ENCODE peak calls at places on chromosomes 7 and 10, in four cellular contexts. P is cardiac fibroblast, B is AG04450, Z is AG09309. J is an unnamed sample.

GRCh38 chr7:25847331-25848070 is 304.5 kb upstream of the NFE2L3 start:
- DNase-seq in B (no peak), Z (no peak), P (peak; percentile 79), J (no peak)

GRCh38 chr10:75097666-75098285 is 13.7 kb upstream of the SAMD8 start:
- DNase-seq in P (peak; percentile 19), B (no peak), Z (no peak), J (peak; percentile 18)

GRCh38 chr7:15837627-15838026 is 151.1 kb upstream of the MEOX2 start:
- DNase-seq in B (no peak), P (peak; percentile 19), Z (no peak), J (peak; percentile 42)

GRCh38 chr10:66180651-66181318 is 745.1 kb upstream of the LRRTM3 start:
- DNase-seq in P (peak; percentile 77), Z (peak; percentile 20), B (peak; percentile 21), J (peak; percentile 62)

GRCh38 chr10:28479366-28479765 is 53.6 kb upstream of the WAC start:
- DNase-seq in B (no peak), P (no peak), Z (no peak), J (no peak)

GRCh38 chr7:144519900-144520299 is 116.4 kb upstream of the NOBOX start:
- DNase-seq in B (no peak), P (no peak), Z (no peak), J (no peak)

GRCh38 chr7:77538186-77538907 is 1.3 kb downstream of the PTPN12 start:
- DNase-seq in Z (peak; percentile 54), P (peak; percentile 96), B (peak; percentile 71), J (peak; percentile 97)

GRCh38 chr7:146096994-146097393 is 19.6 kb upstream of the CNTNAP2 start:
- DNase-seq in B (no peak), Z (no peak), P (no peak), J (no peak)

GRCh38 chr10:70756710-70757360 is 28.3 kb downstream of the TBATA start:
- DNase-seq in B (no peak), Z (no peak), P (peak; percentile 57), J (peak; percentile 27)

GRCh38 chr10:7625836-7626235 is 40.9 kb downstream of the ITIH5 start:
- DNase-seq in P (peak; percentile 13), Z (no peak), B (no peak), J (peak; percentile 34)

GRCh38 chr10:69455009-69455763 is 3.9 kb downstream of the TSPAN15 start:
- DNase-seq in Z (no peak), P (no peak), B (no peak), J (no peak)

GRCh38 chr7:106419455-106420182 is 134.8 kb upstream of the NAMPT start:
- DNase-seq in P (peak; percentile 13), B (no peak), Z (no peak), J (no peak)

GRCh38 chr7:159096736-159097581 is 47.7 kb downstream of the VIPR2 start:
- DNase-seq in P (no peak), B (no peak), Z (no peak), J (no peak)

GRCh38 chr7:33143996-33144718 is 14.8 kb downstream of the BBS9 start:
- DNase-seq in B (no peak), P (peak; percentile 37), Z (no peak), J (peak; percentile 9)

GRCh38 chr7:33191326-33191725 is 62.0 kb downstream of the BBS9 start:
- DNase-seq in P (no peak), B (no peak), Z (no peak), J (no peak)

GRCh38 chr10:94630017-94630688 is 53.4 kb upstream of the CYP2C18 start:
- DNase-seq in P (peak; percentile 51), B (peak; percentile 1), Z (no peak), J (peak; percentile 14)

GRCh38 chr10:17974505-17974904 is 22.8 kb downstream of the SLC39A12 start:
- DNase-seq in B (no peak), P (no peak), Z (no peak), J (no peak)

GRCh38 chr10:130817046-130817624 is 494.4 kb downstream of the TCERG1L start:
- DNase-seq in Z (no peak), B (no peak), P (no peak), J (no peak)

GRCh38 chr7:18653381-18654155 is 158.0 kb downstream of the HDAC9 start:
- DNase-seq in Z (no peak), P (peak; percentile 10), B (no peak), J (peak; percentile 18)

GRCh38 chr7:148303295-148304013 is 287.1 kb upstream of the C7orf33 start:
- DNase-seq in Z (peak; percentile 35), P (peak; percentile 87), B (no peak), J (peak; percentile 14)

GRCh38 chr10:1308415-1308814 is 252.2 kb downstream of the WDR37 start:
- DNase-seq in B (no peak), P (no peak), Z (no peak), J (no peak)

GRCh38 chr10:119932631-119933030 is 40.1 kb downstream of the SEC23IP start:
- DNase-seq in Z (no peak), B (no peak), P (no peak), J (no peak)

GRCh38 chr7:40733578-40733977 is 598.8 kb downstream of the SUGCT start:
- DNase-seq in P (no peak), Z (no peak), B (no peak), J (no peak)

GRCh38 chr10:33107953-33108352 is 149.9 kb upstream of the ITGB1 start:
- DNase-seq in Z (no peak), P (no peak), B (no peak), J (no peak)

GRCh38 chr7:138981332-138982203 is at the start of gene KIAA1549:
- DNase-seq in B (no peak), Z (no peak), P (peak; percentile 35), J (peak; percentile 59)

GRCh38 chr7:27423290-27423689 is 180.7 kb downstream of the EVX1 start:
- DNase-seq in B (no peak), P (no peak), Z (no peak), J (peak; percentile 10)

GRCh38 chr10:113709221-113709838 is 29.6 kb downstream of the CASP7 start:
- DNase-seq in B (peak; percentile 65), Z (peak; percentile 33), P (peak; percentile 78), J (peak; percentile 82)

GRCh38 chr10:84267503-84268126 is 22.8 kb downstream of the RGR start:
- DNase-seq in P (peak; percentile 75), Z (peak; percentile 11), B (no peak), J (peak; percentile 37)

GRCh38 chr10:100100651-100101525 is 19.2 kb upstream of the CPN1 start:
- DNase-seq in P (peak; percentile 58), B (peak; percentile 0), Z (no peak), J (peak; percentile 40)

GRCh38 chr10:78472542-78472890 is 438.9 kb downstream of the RPS24 start:
- DNase-seq in P (no peak), Z (no peak), B (no peak), J (no peak)

GRCh38 chr10:22321156-22321711 is 335 bp downstream of the BMI1 start:
- DNase-seq in P (peak; percentile 76), Z (no peak), B (no peak), J (peak; percentile 74)

GRCh38 chr10:72331575-72332422 is 22.9 kb downstream of the DNAJB12 start:
- DNase-seq in Z (no peak), B (no peak), P (peak; percentile 56), J (peak; percentile 93)

GRCh38 chr7:74619235-74619860 is 38.2 kb upstream of the GTF2I start:
- DNase-seq in P (no peak), B (no peak), Z (no peak), J (no peak)

GRCh38 chr10:18179901-18180300 is 39.7 kb downstream of the CACNB2 start:
- DNase-seq in B (no peak), Z (no peak), P (peak; percentile 76), J (peak; percentile 36)

GRCh38 chr7:130927062-130927461 is 193.1 kb upstream of the KLF14 start:
- DNase-seq in Z (no peak), B (no peak), P (no peak), J (no peak)

GRCh38 chr10:68423522-68423921 is 16.4 kb upstream of the RUFY2 start:
- DNase-seq in P (no peak), Z (no peak), B (no peak), J (no peak)

GRCh38 chr7:142519790-142520078 is 229.5 kb upstream of the PRSS1 start:
- DNase-seq in Z (no peak), P (no peak), B (no peak), J (no peak)

GRCh38 chr7:142528608-142529408 is 220.5 kb upstream of the PRSS1 start:
- DNase-seq in Z (no peak), P (no peak), B (no peak), J (no peak)

GRCh38 chr7:142519077-142519789 is 230.0 kb upstream of the PRSS1 start:
- DNase-seq in P (no peak), B (no peak), Z (no peak), J (no peak)

GRCh38 chr7:142523821-142524460 is 225.3 kb upstream of the PRSS1 start:
- DNase-seq in B (no peak), P (peak; percentile 22), Z (no peak), J (no peak)
- TF ChIP-seq CTCF in B (peak; percentile 32), P (peak; percentile 20), Z (peak; percentile 35), J (peak; percentile 37)

GRCh38 chr7:17029150-17029549 is 147.4 kb upstream of the AGR3 start:
- DNase-seq in Z (no peak), B (no peak), P (no peak), J (no peak)
- H3K4me3 ChIP-seq in Z (no peak overlapping the region), B (no peak overlapping the region), P (no peak overlapping the region), J (no peak overlapping the region)

DNA sequence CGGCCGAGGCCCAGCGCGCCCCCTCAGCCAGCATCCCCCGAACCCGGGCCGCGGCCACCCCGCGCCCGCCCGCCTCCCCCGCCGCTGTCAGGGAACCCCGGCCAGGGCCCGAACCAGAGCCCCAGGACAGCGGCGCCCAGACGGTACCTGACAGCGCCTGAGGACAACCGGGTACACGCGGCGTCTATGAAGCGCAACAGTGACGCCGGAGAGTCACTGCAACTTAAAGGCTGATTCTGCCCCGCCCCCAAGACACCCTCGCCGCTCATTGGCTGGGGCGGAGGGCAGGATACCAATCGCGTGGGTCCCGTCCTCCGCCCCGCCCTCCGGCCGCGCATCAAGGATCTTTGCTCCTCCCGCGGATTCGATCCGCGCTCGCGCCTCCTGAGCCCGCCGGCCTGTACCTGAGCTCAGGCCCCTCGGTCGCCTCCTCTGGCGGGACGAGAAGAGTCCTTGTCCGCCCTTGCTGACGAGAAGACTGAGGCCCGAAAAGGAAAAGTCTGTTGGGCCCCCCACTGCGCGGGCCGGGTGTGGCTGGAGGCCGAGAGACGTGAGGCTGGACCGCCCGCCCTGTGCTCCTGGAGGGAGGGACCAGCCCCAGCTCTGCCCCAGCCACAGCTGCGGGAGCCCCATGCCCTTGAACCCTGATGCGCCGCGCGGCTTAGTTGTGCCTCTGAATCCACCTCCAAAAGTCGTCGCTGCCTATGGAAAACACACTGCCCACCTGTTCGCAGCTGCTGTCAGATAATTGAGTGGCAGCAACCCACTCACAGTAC is at the start of gene OAT:
- DNase-seq in B (peak; percentile 77), P (peak; percentile 95), Z (peak; percentile 65), J (peak; percentile 94)
- TF ChIP-seq CTCF in B (peak; percentile 22), P (no peak), Z (no peak), J (peak; percentile 5)

DNA sequence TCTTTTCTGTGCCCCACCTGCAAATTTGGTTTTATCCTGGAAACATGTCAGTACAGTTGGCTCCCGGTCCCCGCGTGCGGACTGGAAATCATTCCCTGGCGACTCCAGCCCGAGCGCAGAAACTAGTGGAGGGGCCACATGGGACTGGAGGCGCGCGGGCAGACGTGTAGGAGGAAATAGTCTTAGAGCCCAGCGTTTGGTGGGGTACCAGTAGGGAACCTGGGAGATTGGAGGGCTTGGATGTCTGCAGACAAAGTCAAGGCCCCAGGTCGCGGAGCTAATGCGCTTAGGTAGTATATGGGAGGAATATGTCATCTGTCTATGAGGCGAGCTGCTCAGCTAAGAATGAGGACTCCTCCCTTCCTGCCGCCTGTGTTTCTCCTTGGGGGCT is 1.3 kb downstream of the GALNT17 start:
- DNase-seq in B (no peak), Z (no peak), P (no peak), J (no peak)
- H3K4me3 ChIP-seq in B (no peak overlapping the region), Z (no peak overlapping the region), P (no peak overlapping the region), J (no peak overlapping the region)